ENCODE peak calls at places on chromosomes 2 and 18, in six cellular contexts. Y is AG09309, L is AG10803, G is A549, H is suprapubic skin, U is ascending aorta. I is an unnamed sample.

GRCh38 chr2:3142961-3143571 is 234.6 kb downstream of the EIPR1 start:
- DNase-seq in G (no peak), Y (no peak), L (no peak), U (no peak), H (peak), I (no peak)

GRCh38 chr2:54914637-54915036 is 135.6 kb downstream of the RTN4 start:
- DNase-seq in L (no peak), Y (no peak), U (no peak), G (no peak), H (no peak), I (no peak)

GRCh38 chr2:234091883-234092282 is 41.4 kb downstream of the SPP2 start:
- DNase-seq in H (no peak), G (no peak), Y (no peak), L (no peak), U (no peak), I (no peak)

GRCh38 chr18:51196116-51196810 is 1.2 kb downstream of the MEX3C start:
- DNase-seq in L (peak), G (no peak), Y (no peak), U (peak), H (peak), I (no peak)

GRCh38 chr2:209141142-209141541 is 282.7 kb upstream of the MAP2 start:
- DNase-seq in Y (no peak), L (no peak), H (no peak), G (no peak), U (no peak), I (no peak)

GRCh38 chr2:101630224-101630949 is 67.1 kb upstream of the MAP4K4 start:
- DNase-seq in H (no peak), U (no peak), G (peak), Y (no peak), L (no peak), I (no peak)

GRCh38 chr2:148903946-148904345 is 28.9 kb downstream of the KIF5C start:
- DNase-seq in L (no peak), Y (no peak), U (no peak), G (no peak), H (no peak), I (no peak)

GRCh38 chr18:3889803-3890202 is 439.8 kb downstream of the TGIF1 start:
- DNase-seq in G (no peak), Y (peak), H (no peak), L (peak), U (no peak), I (no peak)

GRCh38 chr2:142531375-142531774 is 346.1 kb upstream of the KYNU start:
- DNase-seq in H (no peak), G (peak), U (no peak), L (no peak), Y (no peak), I (no peak)

GRCh38 chr18:69947361-69948106 is at the start of gene CD226:
- DNase-seq in U (no peak), G (no peak), Y (no peak), H (no peak), L (no peak), I (no peak)

GRCh38 chr2:68237404-68237803 is 14.9 kb downstream of the PPP3R1 start:
- DNase-seq in U (no peak), G (no peak), H (no peak), L (peak), Y (no peak), I (no peak)

GRCh38 chr2:173134703-173135102 is 59.1 kb downstream of the MAP3K20 start:
- DNase-seq in G (no peak), Y (peak), L (no peak), H (no peak), U (no peak), I (peak)

GRCh38 chr2:231351648-231352047 is 43.9 kb upstream of the B3GNT7 start:
- DNase-seq in H (no peak), L (no peak), G (no peak), Y (no peak), U (no peak), I (no peak)

GRCh38 chr18:10010611-10011015 is 96.8 kb downstream of the VAPA start:
- DNase-seq in Y (peak), H (peak), L (peak), G (peak), U (peak), I (no peak)

GRCh38 chr2:23480991-23481797 is 96.2 kb downstream of the KLHL29 start:
- DNase-seq in H (no peak), L (peak), Y (peak), G (peak), U (no peak), I (no peak)

GRCh38 chr2:215601990-215602721 is 166.3 kb upstream of the FN1 start:
- DNase-seq in H (no peak), U (no peak), Y (peak), G (no peak), L (peak), I (no peak)

GRCh38 chr18:67615876-67616275 is 99.4 kb upstream of the DSEL start:
- DNase-seq in Y (no peak), H (no peak), G (no peak), U (no peak), L (no peak), I (no peak)

GRCh38 chr2:192127434-192127833 is 67.3 kb downstream of the TMEFF2 start:
- DNase-seq in L (no peak), H (no peak), Y (no peak), G (no peak), U (no peak), I (no peak)

GRCh38 chr2:187547353-187547979 is 6.8 kb downstream of the TFPI start:
- DNase-seq in G (peak), H (no peak), L (peak), U (peak), Y (peak), I (peak)

GRCh38 chr2:25052948-25053477 is 11.1 kb downstream of the EFR3B start:
- DNase-seq in Y (no peak), L (no peak), G (no peak), H (no peak), U (no peak), I (no peak)

GRCh38 chr2:191151315-191151698 is 513 bp upstream of the STAT4 start:
- DNase-seq in L (no peak), H (no peak), Y (no peak), G (no peak), U (no peak), I (no peak)

GRCh38 chr2:15812187-15812830 is 128.0 kb upstream of the MYCN start:
- DNase-seq in U (no peak), H (no peak), Y (no peak), L (no peak), G (no peak), I (no peak)

GRCh38 chr2:233247744-233248143 is 3.7 kb upstream of the ATG16L1 start:
- DNase-seq in Y (no peak), H (no peak), G (peak), L (no peak), U (no peak), I (peak)

GRCh38 chr2:138321458-138321857 is 180.1 kb upstream of the SPOPL start:
- DNase-seq in Y (no peak), L (no peak), U (no peak), H (no peak), G (no peak), I (no peak)

GRCh38 chr18:49565101-49565500 is 3.2 kb downstream of the LIPG start:
- DNase-seq in H (no peak), G (no peak), Y (no peak), U (no peak), L (no peak), I (no peak)

GRCh38 chr2:221876016-221876415 is 303.9 kb upstream of the EPHA4 start:
- DNase-seq in Y (no peak), U (no peak), L (no peak), H (no peak), G (no peak), I (no peak)

GRCh38 chr2:213284105-213285090 is at the start of gene SPAG16:
- DNase-seq in H (peak), Y (peak), L (peak), G (peak), U (peak), I (peak)

GRCh38 chr18:37381554-37381953 is 184.0 kb downstream of the CELF4 start:
- DNase-seq in U (no peak), G (no peak), H (no peak), L (no peak), Y (no peak), I (no peak)

GRCh38 chr2:230949966-230950832 is 25.2 kb upstream of the GPR55 start:
- DNase-seq in L (no peak), H (peak), U (peak), Y (no peak), G (no peak), I (no peak)

GRCh38 chr2:164841719-164842623 is at the start of gene COBLL1:
- DNase-seq in U (peak), Y (no peak), L (peak), H (peak), G (peak), I (peak)

GRCh38 chr2:3535794-3536681 is 16.7 kb upstream of the ADI1 start:
- DNase-seq in Y (peak), U (peak), L (peak), H (no peak), G (peak), I (no peak)

GRCh38 chr2:119696005-119696404 is 17.0 kb downstream of the TMEM177 start:
- DNase-seq in U (no peak), H (no peak), G (no peak), Y (no peak), L (no peak), I (no peak)

GRCh38 chr2:24972315-24972958 is 682 bp upstream of the DNAJC27 start:
- DNase-seq in G (peak), U (peak), H (no peak), Y (no peak), L (peak), I (no peak)

GRCh38 chr2:107338059-107338458 is 452.1 kb upstream of the ST6GAL2 start:
- DNase-seq in Y (no peak), G (no peak), H (no peak), U (peak), L (no peak), I (no peak)

GRCh38 chr2:159776321-159776720 is 21.7 kb downstream of the CD302 start:
- DNase-seq in L (no peak), G (no peak), U (no peak), Y (no peak), H (no peak), I (no peak)
- TF ChIP-seq CTCF in L (peak), G (no peak), U (no peak), Y (peak), H (no peak), I (no peak)

DNA sequence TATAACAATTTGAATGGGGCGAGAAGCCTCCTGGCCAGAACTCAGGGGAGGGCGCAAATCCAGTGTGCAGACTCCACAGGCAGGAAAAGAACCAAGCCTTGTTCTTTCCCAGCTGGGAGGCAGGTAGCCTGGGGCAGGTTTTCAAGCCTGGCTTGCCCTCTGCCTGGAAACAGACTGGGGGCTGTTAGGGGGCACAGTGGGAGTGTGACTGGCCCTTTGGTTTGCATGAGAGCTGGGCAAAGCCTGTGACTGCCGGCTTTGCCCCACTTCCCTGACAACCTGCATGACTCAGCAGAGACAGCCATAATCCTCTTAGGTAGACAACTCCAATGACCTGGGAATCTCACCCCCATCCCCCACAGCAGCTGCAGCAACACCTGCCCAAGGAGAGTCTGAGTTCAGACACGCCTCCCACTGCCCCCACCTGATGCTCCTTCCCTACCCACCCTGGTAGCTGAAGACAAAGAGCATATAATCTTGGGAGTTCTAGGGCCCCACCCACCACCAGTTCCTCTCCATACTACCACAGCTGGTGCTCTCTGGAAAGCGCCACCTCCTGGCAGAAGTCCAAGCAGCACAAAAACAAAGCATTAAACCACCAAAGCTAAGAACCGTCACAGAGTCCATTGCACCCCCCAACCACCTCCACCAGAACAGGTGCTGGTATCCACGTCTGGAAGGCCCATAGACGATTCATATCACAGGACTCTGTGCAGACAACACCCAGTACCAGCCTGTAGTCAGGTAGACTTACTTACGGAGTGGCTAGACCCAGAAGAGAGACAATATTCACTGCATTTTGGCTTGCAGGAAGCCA is 402.5 kb downstream of the STK39 start:
- DNase-seq in U (no peak), H (no peak), Y (no peak), G (peak), L (no peak), I (no peak)
- TF ChIP-seq CTCF in U (no peak), H (no peak), Y (no peak), G (no peak), L (no peak), I (no peak)

GRCh38 chr2:196876364-196876763 is 50.1 kb downstream of the PGAP1 start:
- DNase-seq in L (no peak), H (no peak), G (no peak), U (no peak), Y (no peak), I (no peak)
- TF ChIP-seq CTCF in L (no peak), H (no peak), G (no peak), U (no peak), Y (no peak), I (no peak)

GRCh38 chr2:239357954-239358754 is 42.7 kb downstream of the HDAC4 start:
- DNase-seq in H (no peak), L (peak), Y (no peak), U (no peak), G (no peak), I (no peak)
- TF ChIP-seq CTCF in H (no peak), L (peak), Y (no peak), U (no peak), G (no peak), I (no peak)

DNA sequence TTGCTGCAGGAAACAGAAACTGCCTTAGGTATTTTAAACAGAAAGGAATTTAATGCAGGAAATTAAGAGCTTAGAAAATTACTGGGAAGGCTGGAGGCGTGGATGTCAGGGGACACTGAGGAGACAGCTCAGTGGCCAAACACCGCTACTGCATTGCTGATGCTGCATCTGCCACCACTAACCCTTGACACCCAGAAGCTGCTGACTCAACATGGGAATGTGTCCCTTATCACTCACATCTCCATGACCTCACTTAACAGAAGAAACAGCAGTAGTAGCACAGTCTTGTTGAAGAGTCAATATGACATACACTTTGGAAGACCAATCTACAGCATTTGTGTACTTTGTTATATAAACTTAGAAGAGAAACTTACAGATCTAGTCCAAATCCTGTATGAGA is 906.1 kb downstream of the SLC4A3 start:
- DNase-seq in U (no peak), G (peak), Y (no peak), H (no peak), L (peak), I (no peak)
- TF ChIP-seq CTCF in U (no peak), G (no peak), Y (peak), H (no peak), L (peak), I (no peak)